ENCODE peak calls at places on chromosomes 2 and 18, in four cellular contexts. One of them, this sample, is unnamed.

GRCh38 chr18:50870138-50870845 is 8.6 kb upstream of the ME2 start:
- DNase-seq in activated CD4-positive, alpha-beta T cell treated with anti-CD3 and anti-CD28 coated beads, Interleukin-2, amount 10 ng/mL, durations not matched to agents 7 days and 5 days: no peak
- DNase-seq in sigmoid colon: no peak
- DNase-seq in mucosa of descending colon: no peak
- DNase-seq in this sample: no peak

GRCh38 chr2:15963977-15964670 is 23.8 kb downstream of the MYCN start:
- DNase-seq in activated CD4-positive, alpha-beta T cell treated with anti-CD3 and anti-CD28 coated beads, Interleukin-2, amount 10 ng/mL, durations not matched to agents 7 days and 5 days: no peak
- DNase-seq in sigmoid colon: no peak
- DNase-seq in mucosa of descending colon: no peak
- DNase-seq in this sample: peak

GRCh38 chr2:3130889-3131635 is 246.6 kb downstream of the EIPR1 start:
- DNase-seq in activated CD4-positive, alpha-beta T cell treated with anti-CD3 and anti-CD28 coated beads, Interleukin-2, amount 10 ng/mL, durations not matched to agents 7 days and 5 days: no peak
- DNase-seq in sigmoid colon: no peak
- DNase-seq in mucosa of descending colon: no peak
- DNase-seq in this sample: peak

GRCh38 chr2:73268831-73269685 is 15.2 kb downstream of the FBXO41 start:
- DNase-seq in activated CD4-positive, alpha-beta T cell treated with anti-CD3 and anti-CD28 coated beads, Interleukin-2, amount 10 ng/mL, durations not matched to agents 7 days and 5 days: peak
- DNase-seq in sigmoid colon: no peak
- DNase-seq in mucosa of descending colon: peak
- DNase-seq in this sample: no peak

GRCh38 chr18:36514778-36515177 is 217.3 kb downstream of the FHOD3 start:
- DNase-seq in activated CD4-positive, alpha-beta T cell treated with anti-CD3 and anti-CD28 coated beads, Interleukin-2, amount 10 ng/mL, durations not matched to agents 7 days and 5 days: no peak
- DNase-seq in sigmoid colon: no peak
- DNase-seq in mucosa of descending colon: no peak
- DNase-seq in this sample: no peak

GRCh38 chr18:48961547-48961946 is 10.8 kb upstream of the SMAD7 start:
- DNase-seq in activated CD4-positive, alpha-beta T cell treated with anti-CD3 and anti-CD28 coated beads, Interleukin-2, amount 10 ng/mL, durations not matched to agents 7 days and 5 days: no peak
- DNase-seq in sigmoid colon: no peak
- DNase-seq in mucosa of descending colon: no peak
- DNase-seq in this sample: no peak

GRCh38 chr2:238117199-238118154 is 17.3 kb downstream of the ESPNL start:
- DNase-seq in activated CD4-positive, alpha-beta T cell treated with anti-CD3 and anti-CD28 coated beads, Interleukin-2, amount 10 ng/mL, durations not matched to agents 7 days and 5 days: no peak
- DNase-seq in sigmoid colon: no peak
- DNase-seq in mucosa of descending colon: no peak
- DNase-seq in this sample: peak

GRCh38 chr2:132424526-132425121 is 8.0 kb downstream of the GPR39 start:
- DNase-seq in activated CD4-positive, alpha-beta T cell treated with anti-CD3 and anti-CD28 coated beads, Interleukin-2, amount 10 ng/mL, durations not matched to agents 7 days and 5 days: no peak
- DNase-seq in sigmoid colon: no peak
- DNase-seq in mucosa of descending colon: peak
- DNase-seq in this sample: no peak